ENCODE peak calls at places on chromosome 4, in five cellular contexts. One of them, this sample, is unnamed.

GRCh38 chr4:22515888-22516541 is at the start of gene ADGRA3:
- DNase-seq in RKO: peak; percentile 75
- DNase-seq in stimulated activated CD4-positive, alpha-beta T cell treated with anti-CD3 and anti-CD28 coated beads, Interleukin-4, amount 100 ng/mL, for 48 hours: peak; percentile 36
- DNase-seq in T47D: peak; percentile 63
- DNase-seq in HFFc6: peak; percentile 40
- DNase-seq in this sample: peak; percentile 80

GRCh38 chr4:163922302-163922701 is 427.8 kb downstream of the TMA16 start:
- DNase-seq in RKO: no peak
- DNase-seq in stimulated activated CD4-positive, alpha-beta T cell treated with anti-CD3 and anti-CD28 coated beads, Interleukin-4, amount 100 ng/mL, for 48 hours: no peak
- DNase-seq in T47D: no peak
- DNase-seq in HFFc6: no peak
- DNase-seq in this sample: no peak

GRCh38 chr4:7052923-7053715 is 9.9 kb downstream of the TADA2B start:
- DNase-seq in RKO: no peak
- DNase-seq in stimulated activated CD4-positive, alpha-beta T cell treated with anti-CD3 and anti-CD28 coated beads, Interleukin-4, amount 100 ng/mL, for 48 hours: no peak
- DNase-seq in T47D: no peak
- DNase-seq in HFFc6: no peak
- DNase-seq in this sample: no peak

GRCh38 chr4:8276358-8277240 is 7.0 kb downstream of the HTRA3 start:
- DNase-seq in RKO: no peak
- DNase-seq in stimulated activated CD4-positive, alpha-beta T cell treated with anti-CD3 and anti-CD28 coated beads, Interleukin-4, amount 100 ng/mL, for 48 hours: no peak
- DNase-seq in T47D: no peak
- DNase-seq in HFFc6: no peak
- DNase-seq in this sample: no peak

GRCh38 chr4:182093431-182093831 is 149.8 kb upstream of the TENM3 start:
- DNase-seq in RKO: no peak
- DNase-seq in stimulated activated CD4-positive, alpha-beta T cell treated with anti-CD3 and anti-CD28 coated beads, Interleukin-4, amount 100 ng/mL, for 48 hours: no peak
- DNase-seq in T47D: no peak
- DNase-seq in HFFc6: no peak
- DNase-seq in this sample: no peak

GRCh38 chr4:4271912-4272311 is 18.0 kb downstream of the LYAR start:
- DNase-seq in RKO: no peak
- DNase-seq in stimulated activated CD4-positive, alpha-beta T cell treated with anti-CD3 and anti-CD28 coated beads, Interleukin-4, amount 100 ng/mL, for 48 hours: no peak
- DNase-seq in T47D: no peak
- DNase-seq in HFFc6: no peak
- DNase-seq in this sample: no peak

GRCh38 chr4:168651374-168651773 is 154.5 kb downstream of the PALLD start:
- DNase-seq in RKO: no peak
- DNase-seq in stimulated activated CD4-positive, alpha-beta T cell treated with anti-CD3 and anti-CD28 coated beads, Interleukin-4, amount 100 ng/mL, for 48 hours: no peak
- DNase-seq in T47D: no peak
- DNase-seq in HFFc6: no peak
- DNase-seq in this sample: no peak

GRCh38 chr4:135267148-135267878 is 1065.7 kb upstream of the PABPC4L start:
- DNase-seq in RKO: no peak
- DNase-seq in stimulated activated CD4-positive, alpha-beta T cell treated with anti-CD3 and anti-CD28 coated beads, Interleukin-4, amount 100 ng/mL, for 48 hours: no peak
- DNase-seq in T47D: no peak
- DNase-seq in HFFc6: no peak
- DNase-seq in this sample: no peak

This sample was measured in neuronal stem cell.